ENCODE peak calls at places on chromosomes 1 and 21, in seven cellular contexts. C is heart left ventricle; F is prostate gland; K is tibial nerve; N is mucosa of descending colon; O is CD8-positive, alpha-beta T cell; Z is thyroid gland. A is an unnamed sample. For H3K4me1, the result is how much of the 10 kb centered on the place peaks cover.

GRCh38 chr1:114153621-114154145 is at the start of gene SYT6:
- DNase-seq in C (no peak), F (no peak), K (no peak), N (no peak), O (no peak), Z (no peak), A (no peak)

GRCh38 chr1:48500541-48501440 is 28.8 kb upstream of the SPATA6 start:
- DNase-seq in C (no peak), F (no peak), K (no peak), N (no peak), O (no peak), Z (no peak), A (no peak)

GRCh38 chr21:25421327-25422028 is 185.8 kb downstream of the MRPL39 start:
- DNase-seq in C (no peak), F (no peak), K (no peak), N (no peak), O (peak), Z (peak), A (peak)

GRCh38 chr21:28944296-28944695 is 48.4 kb downstream of the LTN1 start:
- DNase-seq in C (no peak), F (no peak), K (no peak), N (no peak), O (no peak), Z (no peak), A (no peak)

GRCh38 chr1:76075188-76075489 is 593 bp downstream of the ST6GALNAC3 start:
- DNase-seq in C (no peak), F (no peak), K (no peak), N (no peak), O (no peak), Z (no peak), A (no peak)

GRCh38 chr21:41886331-41886730 is 7.2 kb upstream of the PRDM15 start:
- DNase-seq in C (no peak), F (no peak), K (no peak), N (no peak), O (no peak), Z (no peak), A (no peak)

GRCh38 chr1:27487927-27488522 is 1.9 kb downstream of the WASF2 start:
- DNase-seq in C (no peak), F (no peak), K (no peak), N (no peak), O (no peak), Z (no peak), A (no peak)

GRCh38 chr1:207085887-207086286 is 2.8 kb upstream of the C4BPB start:
- DNase-seq in C (no peak), F (no peak), K (no peak), N (no peak), O (no peak), Z (no peak), A (no peak)

GRCh38 chr1:18951416-18951815 is 5.1 kb downstream of the IFFO2 start:
- DNase-seq in C (peak), F (no peak), K (no peak), N (no peak), O (peak), Z (no peak), A (no peak)

GRCh38 chr1:63122051-63122450 is 200.3 kb upstream of the FOXD3 start:
- DNase-seq in C (no peak), F (no peak), K (no peak), N (no peak), O (no peak), Z (no peak), A (no peak)

GRCh38 chr1:182599339-182599738 is 4.8 kb downstream of the RGS16 start:
- DNase-seq in C (no peak), F (no peak), K (no peak), N (no peak), O (no peak), Z (no peak), A (no peak)

GRCh38 chr1:32813941-32814739 is 3.0 kb downstream of the YARS1 start:
- DNase-seq in C (no peak), F (no peak), K (no peak), N (no peak), O (no peak), Z (no peak), A (no peak)

GRCh38 chr1:155509064-155509463 is 53.5 kb downstream of the ASH1L start:
- DNase-seq in C (no peak), F (no peak), K (no peak), N (no peak), O (no peak), Z (no peak), A (no peak)

GRCh38 chr1:223700942-223701637 is 11.2 kb upstream of the CAPN2 start:
- DNase-seq in C (peak), F (no peak), K (no peak), N (no peak), O (no peak), Z (peak), A (no peak)

GRCh38 chr1:1833456-1833855 is 55.2 kb upstream of the NADK start:
- DNase-seq in C (no peak), F (peak), K (no peak), N (no peak), O (no peak), Z (peak), A (no peak)

GRCh38 chr1:168970945-168971799 is 135.3 kb upstream of the ATP1B1 start:
- DNase-seq in C (no peak), F (no peak), K (no peak), N (no peak), O (no peak), Z (no peak), A (no peak)

GRCh38 chr1:47424336-47424982 is 8.4 kb downstream of the FOXE3 start:
- DNase-seq in C (no peak), F (peak), K (no peak), N (no peak), O (no peak), Z (peak), A (no peak)

GRCh38 chr1:5576111-5577065 is 415.8 kb downstream of the NPHP4 start:
- DNase-seq in C (no peak), F (no peak), K (no peak), N (no peak), O (no peak), Z (no peak), A (peak)

GRCh38 chr1:154626456-154627246 is 18.7 kb upstream of the ADAR start:
- DNase-seq in C (no peak), F (no peak), K (no peak), N (no peak), O (peak), Z (no peak), A (no peak)

GRCh38 chr1:147246910-147247655 is 4.6 kb downstream of the CHD1L start:
- DNase-seq in C (no peak), F (no peak), K (no peak), N (no peak), O (no peak), Z (no peak), A (no peak)

GRCh38 chr1:172085372-172085771 is 244.1 kb downstream of the DNM3 start:
- DNase-seq in C (no peak), F (no peak), K (no peak), N (no peak), O (no peak), Z (no peak), A (no peak)

GRCh38 chr21:40173833-40174232 is 306.6 kb downstream of the PCP4 start:
- DNase-seq in C (no peak), F (no peak), K (no peak), N (no peak), O (no peak), Z (no peak), A (no peak)

GRCh38 chr1:106534612-106535011 is 521.9 kb upstream of the PRMT6 start:
- DNase-seq in C (no peak), F (no peak), K (no peak), N (no peak), O (no peak), Z (no peak), A (no peak)

GRCh38 chr1:19643113-19643512 is 998 bp upstream of the NBL1 start:
- DNase-seq in C (no peak), F (peak), K (no peak), N (peak), O (peak), Z (no peak), A (peak)

GRCh38 chr1:199512037-199512710 is 515.3 kb upstream of the NR5A2 start:
- DNase-seq in C (no peak), F (no peak), K (no peak), N (no peak), O (no peak), Z (no peak), A (no peak)

GRCh38 chr1:90716552-90717355 is at the start of gene BARHL2:
- DNase-seq in C (no peak), F (no peak), K (no peak), N (no peak), O (no peak), Z (no peak), A (no peak)

GRCh38 chr1:64921761-64922160 is 44.6 kb downstream of the JAK1 start:
- DNase-seq in C (no peak), F (no peak), K (no peak), N (no peak), O (no peak), Z (no peak), A (no peak)

GRCh38 chr1:64920936-64921589 is 45.3 kb downstream of the JAK1 start:
- DNase-seq in C (no peak), F (no peak), K (no peak), N (no peak), O (no peak), Z (no peak), A (no peak)

GRCh38 chr1:64915381-64916274 is 50.7 kb downstream of the JAK1 start:
- DNase-seq in C (no peak), F (no peak), K (no peak), N (no peak), O (no peak), Z (no peak), A (peak)

GRCh38 chr1:64917328-64917861 is 49.0 kb downstream of the JAK1 start:
- DNase-seq in C (peak), F (no peak), K (peak), N (no peak), O (no peak), Z (peak), A (peak)

GRCh38 chr1:64917907-64918306 is 48.4 kb downstream of the JAK1 start:
- DNase-seq in C (no peak), F (no peak), K (no peak), N (no peak), O (no peak), Z (no peak), A (no peak)
- H3K4me1 ChIP-seq in C (half or more), F (under half), K (under half), N (half or more), O (half or more), Z (under half), A (half or more)

DNA sequence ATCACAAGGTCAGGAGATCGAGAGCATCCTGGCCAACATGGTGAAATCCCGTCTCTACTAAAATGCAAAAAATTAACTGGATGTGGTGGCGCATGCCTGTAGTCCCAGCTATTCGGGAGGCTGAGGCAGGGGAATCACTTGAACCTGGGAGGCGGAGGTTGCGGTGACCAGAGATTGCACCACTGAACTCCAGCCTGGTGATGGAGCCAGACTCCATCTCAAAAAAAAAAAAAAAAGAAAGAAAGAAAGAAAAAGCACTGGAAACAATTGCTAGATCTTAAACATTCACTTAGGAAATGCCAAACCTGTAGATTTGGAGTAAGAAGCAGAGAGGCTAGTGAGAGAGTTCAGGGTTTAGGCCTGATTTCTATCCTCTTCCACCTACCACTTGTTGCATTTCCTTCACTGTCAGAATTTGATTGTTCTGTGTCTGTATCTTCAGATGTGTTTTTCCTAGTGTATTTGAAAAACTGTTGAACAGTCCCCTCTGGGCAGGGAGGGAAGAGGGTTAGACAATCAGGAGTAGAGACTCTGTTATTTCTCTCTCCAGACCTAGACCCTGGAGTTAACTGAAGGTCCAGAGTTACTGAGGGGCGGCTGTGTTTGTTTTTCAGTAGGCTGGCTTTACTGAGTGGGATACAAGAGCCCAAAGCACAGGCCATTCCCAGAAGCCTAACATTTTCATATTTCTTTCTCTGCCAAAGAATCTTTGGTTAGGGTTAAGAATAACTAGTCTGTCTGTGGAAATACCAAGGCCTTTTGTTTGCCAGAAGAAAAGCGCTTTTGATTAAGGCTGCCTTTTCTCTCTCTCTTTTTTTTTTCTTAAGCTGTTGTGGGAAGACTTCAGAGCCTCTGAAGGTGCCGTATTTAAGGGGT is 31.1 kb upstream of the MACF1 start:
- DNase-seq in C (no peak), F (no peak), K (no peak), N (no peak), O (no peak), Z (no peak), A (no peak)
- H3K4me1 ChIP-seq in C (under half), F (under half), K (under half), N (under half), O (under half), Z (half or more), A (under half)

GRCh38 chr1:8873506-8874229 is 4.8 kb downstream of the ENO1 start:
- DNase-seq in C (peak), F (peak), K (peak), N (peak), O (peak), Z (peak), A (peak)

GRCh38 chr1:8875216-8875861 is 3.1 kb downstream of the ENO1 start:
- DNase-seq in C (peak), F (no peak), K (no peak), N (no peak), O (no peak), Z (no peak), A (no peak)

GRCh38 chr1:8876099-8876496 is 2.4 kb downstream of the ENO1 start:
- DNase-seq in C (no peak), F (no peak), K (no peak), N (no peak), O (no peak), Z (no peak), A (no peak)

GRCh38 chr1:8873001-8873400 is 5.5 kb downstream of the ENO1 start:
- DNase-seq in C (no peak), F (no peak), K (no peak), N (no peak), O (no peak), Z (no peak), A (no peak)

GRCh38 chr1:8874230-8875201 is 4.0 kb downstream of the ENO1 start:
- DNase-seq in C (no peak), F (no peak), K (no peak), N (no peak), O (no peak), Z (no peak), A (no peak)
- H3K4me1 ChIP-seq in C (half or more), F (under half), K (half or more), N (half or more), O (half or more), Z (under half), A (half or more)

GRCh38 chr1:41735587-41736290 is 183.0 kb downstream of the HIVEP3 start:
- DNase-seq in C (peak), F (no peak), K (no peak), N (peak), O (no peak), Z (peak), A (no peak)
- H3K4me1 ChIP-seq in C (under half), F (under half), K (under half), N (under half), O (under half), Z (under half), A (under half)

GRCh38 chr1:40053138-40053887 is 12.8 kb downstream of the CAP1 start:
- DNase-seq in C (peak), F (no peak), K (no peak), N (no peak), O (no peak), Z (no peak), A (no peak)
- H3K4me1 ChIP-seq in C (half or more), F (under half), K (half or more), N (under half), O (half or more), Z (under half), A (half or more)

DNA sequence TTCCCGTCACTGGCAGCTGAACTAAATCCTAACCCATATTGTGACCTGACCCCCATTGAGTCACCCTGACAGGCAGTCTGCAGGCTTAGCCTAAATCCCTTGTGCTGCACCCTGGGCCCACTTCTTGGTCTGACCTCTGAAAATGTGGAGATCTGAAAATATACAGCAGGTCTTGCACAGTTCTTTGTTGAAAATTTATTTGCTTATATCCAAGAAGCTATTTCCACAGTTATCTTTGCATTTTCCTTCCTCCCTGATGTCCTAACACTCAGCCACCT is 87.1 kb downstream of the BCAR3 start:
- DNase-seq in C (no peak), F (no peak), K (no peak), N (no peak), O (no peak), Z (no peak), A (no peak)
- H3K4me1 ChIP-seq in C (half or more), F (under half), K (under half), N (under half), O (under half), Z (under half), A (half or more)